ENCODE peak calls at places on chromosomes 11 and 22, in ten cellular contexts. One of them, this sample, is unnamed.

GRCh38 chr22:39292561-39293074 is 26.8 kb downstream of the RPL3 start:
- DNase-seq in substantia nigra: peak; percentile 55
- DNase-seq in stimulated activated CD8-positive, alpha-beta memory T cell treated with anti-CD3 and anti-CD28 coated beads, Interleukin-4, amount 100 ng/mL, for 1 hour: no peak
- DNase-seq in stimulated activated naive B cell treated with anti-CD40 and anti-IgM and Interleukin-4, amounts not matched to agents 10 μg/mL and 1 μg/mL and 100 μg/mL, for 72 hours: no peak
- DNase-seq in AG09319: peak; percentile 56
- DNase-seq in bronchial epithelial cell: peak; percentile 93
- DNase-seq in iPS DF 19.7: no peak
- DNase-seq in stomach: peak; percentile 92
- DNase-seq in ACHN: peak; percentile 97
- DNase-seq in iris pigment epithelial cell: peak; percentile 96
- DNase-seq in this sample: peak; percentile 64

GRCh38 chr11:68146010-68146540 is 24.9 kb upstream of the CHKA start:
- DNase-seq in iris pigment epithelial cell: no peak
- DNase-seq in stimulated activated CD8-positive, alpha-beta memory T cell treated with anti-CD3 and anti-CD28 coated beads, Interleukin-4, amount 100 ng/mL, for 1 hour: no peak
- DNase-seq in bronchial epithelial cell: peak; percentile 13
- DNase-seq in substantia nigra: peak; percentile 41
- DNase-seq in iPS DF 19.7: no peak
- DNase-seq in stimulated activated naive B cell treated with anti-CD40 and anti-IgM and Interleukin-4, amounts not matched to agents 10 μg/mL and 1 μg/mL and 100 μg/mL, for 72 hours: no peak
- DNase-seq in AG09319: no peak
- DNase-seq in stomach: peak; percentile 99
- DNase-seq in ACHN: no peak
- DNase-seq in this sample: no peak

GRCh38 chr22:49770454-49771265 is 57.0 kb downstream of the BRD1 start:
- DNase-seq in iris pigment epithelial cell: no peak
- DNase-seq in AG09319: no peak
- DNase-seq in stimulated activated naive B cell treated with anti-CD40 and anti-IgM and Interleukin-4, amounts not matched to agents 10 μg/mL and 1 μg/mL and 100 μg/mL, for 72 hours: no peak
- DNase-seq in stomach: no peak
- DNase-seq in stimulated activated CD8-positive, alpha-beta memory T cell treated with anti-CD3 and anti-CD28 coated beads, Interleukin-4, amount 100 ng/mL, for 1 hour: no peak
- DNase-seq in iPS DF 19.7: no peak
- DNase-seq in substantia nigra: no peak
- DNase-seq in ACHN: no peak
- DNase-seq in bronchial epithelial cell: no peak
- DNase-seq in this sample: no peak

GRCh38 chr11:12508151-12508740 is 130.9 kb downstream of the PARVA start:
- DNase-seq in substantia nigra: no peak
- DNase-seq in iris pigment epithelial cell: peak; percentile 64
- DNase-seq in stomach: no peak
- DNase-seq in stimulated activated naive B cell treated with anti-CD40 and anti-IgM and Interleukin-4, amounts not matched to agents 10 μg/mL and 1 μg/mL and 100 μg/mL, for 72 hours: no peak
- DNase-seq in bronchial epithelial cell: no peak
- DNase-seq in iPS DF 19.7: no peak
- DNase-seq in ACHN: no peak
- DNase-seq in AG09319: peak; percentile 70
- DNase-seq in stimulated activated CD8-positive, alpha-beta memory T cell treated with anti-CD3 and anti-CD28 coated beads, Interleukin-4, amount 100 ng/mL, for 1 hour: no peak
- DNase-seq in this sample: no peak

GRCh38 chr11:131839326-131839725 is 468.9 kb downstream of the NTM start:
- DNase-seq in stimulated activated CD8-positive, alpha-beta memory T cell treated with anti-CD3 and anti-CD28 coated beads, Interleukin-4, amount 100 ng/mL, for 1 hour: no peak
- DNase-seq in iPS DF 19.7: no peak
- DNase-seq in ACHN: no peak
- DNase-seq in bronchial epithelial cell: no peak
- DNase-seq in AG09319: no peak
- DNase-seq in substantia nigra: no peak
- DNase-seq in stomach: no peak
- DNase-seq in iris pigment epithelial cell: peak; percentile 54
- DNase-seq in stimulated activated naive B cell treated with anti-CD40 and anti-IgM and Interleukin-4, amounts not matched to agents 10 μg/mL and 1 μg/mL and 100 μg/mL, for 72 hours: no peak
- DNase-seq in this sample: no peak

GRCh38 chr11:23932485-23932898 is 564.4 kb upstream of the LUZP2 start:
- DNase-seq in AG09319: no peak
- DNase-seq in stomach: no peak
- DNase-seq in bronchial epithelial cell: peak; percentile 44
- DNase-seq in stimulated activated CD8-positive, alpha-beta memory T cell treated with anti-CD3 and anti-CD28 coated beads, Interleukin-4, amount 100 ng/mL, for 1 hour: no peak
- DNase-seq in ACHN: no peak
- DNase-seq in iPS DF 19.7: no peak
- DNase-seq in stimulated activated naive B cell treated with anti-CD40 and anti-IgM and Interleukin-4, amounts not matched to agents 10 μg/mL and 1 μg/mL and 100 μg/mL, for 72 hours: no peak
- DNase-seq in iris pigment epithelial cell: peak; percentile 92
- DNase-seq in substantia nigra: no peak
- DNase-seq in this sample: no peak

GRCh38 chr11:1193326-1194230 is 29.3 kb upstream of the MUC5B start:
- DNase-seq in stomach: peak; percentile 26
- DNase-seq in stimulated activated naive B cell treated with anti-CD40 and anti-IgM and Interleukin-4, amounts not matched to agents 10 μg/mL and 1 μg/mL and 100 μg/mL, for 72 hours: no peak
- DNase-seq in iPS DF 19.7: no peak
- DNase-seq in substantia nigra: no peak
- DNase-seq in ACHN: no peak
- DNase-seq in AG09319: no peak
- DNase-seq in stimulated activated CD8-positive, alpha-beta memory T cell treated with anti-CD3 and anti-CD28 coated beads, Interleukin-4, amount 100 ng/mL, for 1 hour: no peak
- DNase-seq in bronchial epithelial cell: no peak
- DNase-seq in iris pigment epithelial cell: no peak
- DNase-seq in this sample: no peak

GRCh38 chr22:32389685-32390084 is 22.4 kb downstream of the RTCB start:
- DNase-seq in substantia nigra: no peak
- DNase-seq in stomach: no peak
- DNase-seq in iris pigment epithelial cell: peak; percentile 34
- DNase-seq in ACHN: peak; percentile 19
- DNase-seq in stimulated activated naive B cell treated with anti-CD40 and anti-IgM and Interleukin-4, amounts not matched to agents 10 μg/mL and 1 μg/mL and 100 μg/mL, for 72 hours: no peak
- DNase-seq in bronchial epithelial cell: no peak
- DNase-seq in iPS DF 19.7: no peak
- DNase-seq in stimulated activated CD8-positive, alpha-beta memory T cell treated with anti-CD3 and anti-CD28 coated beads, Interleukin-4, amount 100 ng/mL, for 1 hour: no peak
- DNase-seq in AG09319: no peak
- DNase-seq in this sample: no peak

GRCh38 chr11:32448232-32448631 is 12.9 kb upstream of the WT1 start:
- DNase-seq in AG09319: no peak
- DNase-seq in ACHN: peak; percentile 33
- DNase-seq in stimulated activated CD8-positive, alpha-beta memory T cell treated with anti-CD3 and anti-CD28 coated beads, Interleukin-4, amount 100 ng/mL, for 1 hour: no peak
- DNase-seq in iPS DF 19.7: no peak
- DNase-seq in stimulated activated naive B cell treated with anti-CD40 and anti-IgM and Interleukin-4, amounts not matched to agents 10 μg/mL and 1 μg/mL and 100 μg/mL, for 72 hours: no peak
- DNase-seq in iris pigment epithelial cell: peak; percentile 6
- DNase-seq in stomach: peak; percentile 16
- DNase-seq in substantia nigra: no peak
- DNase-seq in bronchial epithelial cell: peak; percentile 18
- DNase-seq in this sample: no peak

GRCh38 chr11:103648670-103649400 is 387.6 kb upstream of the DDI1 start:
- DNase-seq in stimulated activated naive B cell treated with anti-CD40 and anti-IgM and Interleukin-4, amounts not matched to agents 10 μg/mL and 1 μg/mL and 100 μg/mL, for 72 hours: peak; percentile 13
- DNase-seq in ACHN: no peak
- DNase-seq in stimulated activated CD8-positive, alpha-beta memory T cell treated with anti-CD3 and anti-CD28 coated beads, Interleukin-4, amount 100 ng/mL, for 1 hour: no peak
- DNase-seq in bronchial epithelial cell: peak; percentile 56
- DNase-seq in AG09319: peak; percentile 16
- DNase-seq in iPS DF 19.7: no peak
- DNase-seq in stomach: no peak
- DNase-seq in iris pigment epithelial cell: peak; percentile 67
- DNase-seq in substantia nigra: no peak
- DNase-seq in this sample: no peak

GRCh38 chr11:85805387-85805786 is 5.6 kb downstream of the SYTL2 start:
- DNase-seq in iPS DF 19.7: no peak
- DNase-seq in stimulated activated naive B cell treated with anti-CD40 and anti-IgM and Interleukin-4, amounts not matched to agents 10 μg/mL and 1 μg/mL and 100 μg/mL, for 72 hours: no peak
- DNase-seq in stomach: no peak
- DNase-seq in ACHN: no peak
- DNase-seq in AG09319: no peak
- DNase-seq in substantia nigra: no peak
- DNase-seq in bronchial epithelial cell: no peak
- DNase-seq in iris pigment epithelial cell: no peak
- DNase-seq in stimulated activated CD8-positive, alpha-beta memory T cell treated with anti-CD3 and anti-CD28 coated beads, Interleukin-4, amount 100 ng/mL, for 1 hour: no peak
- DNase-seq in this sample: no peak

GRCh38 chr22:29208502-29208862 is 2.8 kb downstream of the EMID1 start:
- DNase-seq in substantia nigra: no peak
- DNase-seq in AG09319: no peak
- DNase-seq in bronchial epithelial cell: no peak
- DNase-seq in iPS DF 19.7: no peak
- DNase-seq in stimulated activated naive B cell treated with anti-CD40 and anti-IgM and Interleukin-4, amounts not matched to agents 10 μg/mL and 1 μg/mL and 100 μg/mL, for 72 hours: no peak
- DNase-seq in stimulated activated CD8-positive, alpha-beta memory T cell treated with anti-CD3 and anti-CD28 coated beads, Interleukin-4, amount 100 ng/mL, for 1 hour: no peak
- DNase-seq in stomach: no peak
- DNase-seq in iris pigment epithelial cell: no peak
- DNase-seq in ACHN: no peak
- DNase-seq in this sample: no peak

GRCh38 chr11:110966131-110966530 is 253.9 kb upstream of the ARHGAP20 start:
- DNase-seq in ACHN: no peak
- DNase-seq in iPS DF 19.7: no peak
- DNase-seq in bronchial epithelial cell: no peak
- DNase-seq in stimulated activated naive B cell treated with anti-CD40 and anti-IgM and Interleukin-4, amounts not matched to agents 10 μg/mL and 1 μg/mL and 100 μg/mL, for 72 hours: no peak
- DNase-seq in stimulated activated CD8-positive, alpha-beta memory T cell treated with anti-CD3 and anti-CD28 coated beads, Interleukin-4, amount 100 ng/mL, for 1 hour: no peak
- DNase-seq in iris pigment epithelial cell: no peak
- DNase-seq in stomach: no peak
- DNase-seq in substantia nigra: no peak
- DNase-seq in AG09319: no peak
- DNase-seq in this sample: no peak

GRCh38 chr11:117995472-117995871 is 9.3 kb downstream of the IL10RA start:
- DNase-seq in substantia nigra: no peak
- DNase-seq in stimulated activated naive B cell treated with anti-CD40 and anti-IgM and Interleukin-4, amounts not matched to agents 10 μg/mL and 1 μg/mL and 100 μg/mL, for 72 hours: no peak
- DNase-seq in ACHN: no peak
- DNase-seq in AG09319: no peak
- DNase-seq in stimulated activated CD8-positive, alpha-beta memory T cell treated with anti-CD3 and anti-CD28 coated beads, Interleukin-4, amount 100 ng/mL, for 1 hour: no peak
- DNase-seq in iPS DF 19.7: no peak
- DNase-seq in iris pigment epithelial cell: no peak
- DNase-seq in bronchial epithelial cell: no peak
- DNase-seq in stomach: no peak
- DNase-seq in this sample: no peak

GRCh38 chr22:33300165-33300564 is 242.0 kb upstream of the SYN3 start:
- DNase-seq in stimulated activated CD8-positive, alpha-beta memory T cell treated with anti-CD3 and anti-CD28 coated beads, Interleukin-4, amount 100 ng/mL, for 1 hour: no peak
- DNase-seq in substantia nigra: no peak
- DNase-seq in ACHN: no peak
- DNase-seq in iris pigment epithelial cell: no peak
- DNase-seq in AG09319: no peak
- DNase-seq in stimulated activated naive B cell treated with anti-CD40 and anti-IgM and Interleukin-4, amounts not matched to agents 10 μg/mL and 1 μg/mL and 100 μg/mL, for 72 hours: no peak
- DNase-seq in iPS DF 19.7: no peak
- DNase-seq in stomach: no peak
- DNase-seq in bronchial epithelial cell: no peak
- DNase-seq in this sample: no peak

GRCh38 chr11:76185931-76186401 is 20.3 kb downstream of the WNT11 start:
- DNase-seq in iPS DF 19.7: no peak
- DNase-seq in AG09319: no peak
- DNase-seq in iris pigment epithelial cell: no peak
- DNase-seq in substantia nigra: no peak
- DNase-seq in ACHN: no peak
- DNase-seq in stimulated activated naive B cell treated with anti-CD40 and anti-IgM and Interleukin-4, amounts not matched to agents 10 μg/mL and 1 μg/mL and 100 μg/mL, for 72 hours: no peak
- DNase-seq in stomach: no peak
- DNase-seq in stimulated activated CD8-positive, alpha-beta memory T cell treated with anti-CD3 and anti-CD28 coated beads, Interleukin-4, amount 100 ng/mL, for 1 hour: no peak
- DNase-seq in bronchial epithelial cell: no peak
- DNase-seq in this sample: no peak

GRCh38 chr11:46889689-46890475 is 28.5 kb downstream of the LRP4 start:
- DNase-seq in iPS DF 19.7: no peak
- DNase-seq in stimulated activated naive B cell treated with anti-CD40 and anti-IgM and Interleukin-4, amounts not matched to agents 10 μg/mL and 1 μg/mL and 100 μg/mL, for 72 hours: peak; percentile 56
- DNase-seq in stimulated activated CD8-positive, alpha-beta memory T cell treated with anti-CD3 and anti-CD28 coated beads, Interleukin-4, amount 100 ng/mL, for 1 hour: peak; percentile 61
- DNase-seq in substantia nigra: peak; percentile 66
- DNase-seq in stomach: peak; percentile 81
- DNase-seq in bronchial epithelial cell: peak; percentile 64
- DNase-seq in ACHN: peak; percentile 65
- DNase-seq in iris pigment epithelial cell: peak; percentile 65
- DNase-seq in AG09319: peak; percentile 40
- DNase-seq in this sample: peak; percentile 74

GRCh38 chr11:61883947-61884346 is 7.4 kb downstream of the FADS3 start:
- DNase-seq in ACHN: no peak
- DNase-seq in stimulated activated naive B cell treated with anti-CD40 and anti-IgM and Interleukin-4, amounts not matched to agents 10 μg/mL and 1 μg/mL and 100 μg/mL, for 72 hours: no peak
- DNase-seq in substantia nigra: no peak
- DNase-seq in iris pigment epithelial cell: no peak
- DNase-seq in stomach: no peak
- DNase-seq in AG09319: no peak
- DNase-seq in iPS DF 19.7: no peak
- DNase-seq in stimulated activated CD8-positive, alpha-beta memory T cell treated with anti-CD3 and anti-CD28 coated beads, Interleukin-4, amount 100 ng/mL, for 1 hour: no peak
- DNase-seq in bronchial epithelial cell: no peak
- DNase-seq in this sample: no peak

GRCh38 chr11:61477126-61477525 is 31.4 kb upstream of the LRRC10B start:
- DNase-seq in AG09319: no peak
- DNase-seq in ACHN: no peak
- DNase-seq in iris pigment epithelial cell: no peak
- DNase-seq in iPS DF 19.7: no peak
- DNase-seq in stimulated activated naive B cell treated with anti-CD40 and anti-IgM and Interleukin-4, amounts not matched to agents 10 μg/mL and 1 μg/mL and 100 μg/mL, for 72 hours: no peak
- DNase-seq in stomach: no peak
- DNase-seq in substantia nigra: no peak
- DNase-seq in stimulated activated CD8-positive, alpha-beta memory T cell treated with anti-CD3 and anti-CD28 coated beads, Interleukin-4, amount 100 ng/mL, for 1 hour: no peak
- DNase-seq in bronchial epithelial cell: no peak
- DNase-seq in this sample: no peak

GRCh38 chr11:126862664-126863247 is 137.8 kb downstream of the KIRREL3 start:
- DNase-seq in iris pigment epithelial cell: no peak
- DNase-seq in stomach: no peak
- DNase-seq in stimulated activated naive B cell treated with anti-CD40 and anti-IgM and Interleukin-4, amounts not matched to agents 10 μg/mL and 1 μg/mL and 100 μg/mL, for 72 hours: no peak
- DNase-seq in bronchial epithelial cell: no peak
- DNase-seq in substantia nigra: no peak
- DNase-seq in AG09319: no peak
- DNase-seq in ACHN: no peak
- DNase-seq in stimulated activated CD8-positive, alpha-beta memory T cell treated with anti-CD3 and anti-CD28 coated beads, Interleukin-4, amount 100 ng/mL, for 1 hour: no peak
- DNase-seq in iPS DF 19.7: peak; percentile 23
- DNase-seq in this sample: no peak

GRCh38 chr11:46369458-46370152 is 11.9 kb upstream of the MDK start:
- DNase-seq in stimulated activated naive B cell treated with anti-CD40 and anti-IgM and Interleukin-4, amounts not matched to agents 10 μg/mL and 1 μg/mL and 100 μg/mL, for 72 hours: no peak
- DNase-seq in iris pigment epithelial cell: peak; percentile 78
- DNase-seq in bronchial epithelial cell: no peak
- DNase-seq in ACHN: peak; percentile 78
- DNase-seq in stomach: peak; percentile 67
- DNase-seq in substantia nigra: no peak
- DNase-seq in AG09319: no peak
- DNase-seq in iPS DF 19.7: no peak
- DNase-seq in stimulated activated CD8-positive, alpha-beta memory T cell treated with anti-CD3 and anti-CD28 coated beads, Interleukin-4, amount 100 ng/mL, for 1 hour: no peak
- DNase-seq in this sample: no peak

GRCh38 chr11:11732116-11732515 is 109.7 kb upstream of the USP47 start:
- DNase-seq in substantia nigra: no peak
- DNase-seq in stomach: no peak
- DNase-seq in AG09319: no peak
- DNase-seq in ACHN: no peak
- DNase-seq in stimulated activated CD8-positive, alpha-beta memory T cell treated with anti-CD3 and anti-CD28 coated beads, Interleukin-4, amount 100 ng/mL, for 1 hour: no peak
- DNase-seq in iris pigment epithelial cell: peak; percentile 20
- DNase-seq in stimulated activated naive B cell treated with anti-CD40 and anti-IgM and Interleukin-4, amounts not matched to agents 10 μg/mL and 1 μg/mL and 100 μg/mL, for 72 hours: no peak
- DNase-seq in iPS DF 19.7: no peak
- DNase-seq in bronchial epithelial cell: peak; percentile 26
- DNase-seq in this sample: no peak

GRCh38 chr11:38206663-38207062 is 1608.6 kb upstream of the RAG2 start:
- DNase-seq in stomach: no peak
- DNase-seq in ACHN: no peak
- DNase-seq in stimulated activated CD8-positive, alpha-beta memory T cell treated with anti-CD3 and anti-CD28 coated beads, Interleukin-4, amount 100 ng/mL, for 1 hour: no peak
- DNase-seq in substantia nigra: no peak
- DNase-seq in AG09319: no peak
- DNase-seq in stimulated activated naive B cell treated with anti-CD40 and anti-IgM and Interleukin-4, amounts not matched to agents 10 μg/mL and 1 μg/mL and 100 μg/mL, for 72 hours: no peak
- DNase-seq in iris pigment epithelial cell: no peak
- DNase-seq in iPS DF 19.7: no peak
- DNase-seq in bronchial epithelial cell: no peak
- DNase-seq in this sample: no peak

GRCh38 chr11:45025716-45026492 is 75.2 kb upstream of the TP53I11 start:
- DNase-seq in stimulated activated naive B cell treated with anti-CD40 and anti-IgM and Interleukin-4, amounts not matched to agents 10 μg/mL and 1 μg/mL and 100 μg/mL, for 72 hours: peak; percentile 72
- DNase-seq in iris pigment epithelial cell: peak; percentile 50
- DNase-seq in stimulated activated CD8-positive, alpha-beta memory T cell treated with anti-CD3 and anti-CD28 coated beads, Interleukin-4, amount 100 ng/mL, for 1 hour: no peak
- DNase-seq in AG09319: no peak
- DNase-seq in ACHN: no peak
- DNase-seq in bronchial epithelial cell: no peak
- DNase-seq in iPS DF 19.7: peak; percentile 12
- DNase-seq in substantia nigra: peak; percentile 46
- DNase-seq in stomach: no peak
- DNase-seq in this sample: peak; percentile 64

GRCh38 chr11:1197886-1198765 is 24.7 kb upstream of the MUC5B start:
- DNase-seq in bronchial epithelial cell: no peak
- DNase-seq in ACHN: no peak
- DNase-seq in AG09319: no peak
- DNase-seq in stimulated activated CD8-positive, alpha-beta memory T cell treated with anti-CD3 and anti-CD28 coated beads, Interleukin-4, amount 100 ng/mL, for 1 hour: no peak
- DNase-seq in stomach: peak; percentile 24
- DNase-seq in stimulated activated naive B cell treated with anti-CD40 and anti-IgM and Interleukin-4, amounts not matched to agents 10 μg/mL and 1 μg/mL and 100 μg/mL, for 72 hours: no peak
- DNase-seq in iPS DF 19.7: no peak
- DNase-seq in iris pigment epithelial cell: no peak
- DNase-seq in substantia nigra: no peak
- DNase-seq in this sample: no peak

GRCh38 chr11:57368106-57368826 is 12.7 kb downstream of the PRG3 start:
- DNase-seq in iPS DF 19.7: no peak
- DNase-seq in iris pigment epithelial cell: no peak
- DNase-seq in ACHN: no peak
- DNase-seq in bronchial epithelial cell: peak; percentile 82
- DNase-seq in substantia nigra: no peak
- DNase-seq in stimulated activated naive B cell treated with anti-CD40 and anti-IgM and Interleukin-4, amounts not matched to agents 10 μg/mL and 1 μg/mL and 100 μg/mL, for 72 hours: no peak
- DNase-seq in stimulated activated CD8-positive, alpha-beta memory T cell treated with anti-CD3 and anti-CD28 coated beads, Interleukin-4, amount 100 ng/mL, for 1 hour: no peak
- DNase-seq in AG09319: no peak
- DNase-seq in stomach: no peak
- DNase-seq in this sample: no peak

GRCh38 chr22:43154887-43155536 is 3.7 kb downstream of the TSPO start:
- DNase-seq in substantia nigra: no peak
- DNase-seq in AG09319: no peak
- DNase-seq in iris pigment epithelial cell: no peak
- DNase-seq in stimulated activated naive B cell treated with anti-CD40 and anti-IgM and Interleukin-4, amounts not matched to agents 10 μg/mL and 1 μg/mL and 100 μg/mL, for 72 hours: no peak
- DNase-seq in bronchial epithelial cell: no peak
- DNase-seq in stomach: peak; percentile 65
- DNase-seq in iPS DF 19.7: no peak
- DNase-seq in ACHN: no peak
- DNase-seq in stimulated activated CD8-positive, alpha-beta memory T cell treated with anti-CD3 and anti-CD28 coated beads, Interleukin-4, amount 100 ng/mL, for 1 hour: no peak
- DNase-seq in this sample: no peak

GRCh38 chr11:18106688-18107087 is 806 bp upstream of the SAAL1 start:
- DNase-seq in iPS DF 19.7: no peak
- DNase-seq in stimulated activated CD8-positive, alpha-beta memory T cell treated with anti-CD3 and anti-CD28 coated beads, Interleukin-4, amount 100 ng/mL, for 1 hour: no peak
- DNase-seq in ACHN: no peak
- DNase-seq in substantia nigra: no peak
- DNase-seq in iris pigment epithelial cell: no peak
- DNase-seq in bronchial epithelial cell: peak; percentile 50
- DNase-seq in stimulated activated naive B cell treated with anti-CD40 and anti-IgM and Interleukin-4, amounts not matched to agents 10 μg/mL and 1 μg/mL and 100 μg/mL, for 72 hours: no peak
- DNase-seq in AG09319: no peak
- DNase-seq in stomach: no peak
- DNase-seq in this sample: no peak

This sample was measured in globus pallidus.